ENCODE peak calls at places on chromosomes 1 and 21, in ten cellular contexts. S, O, M, Y, U, Q, I, A, N and Z are unnamed samples.

GRCh38 chr21:19120591-19120990 is 717.0 kb upstream of the TMPRSS15 start:
- DNase-seq in S (no peak), O (no peak), M (no peak), Y (no peak), U (no peak), Q (no peak), I (no peak), A (no peak), N (no peak), Z (no peak)

GRCh38 chr1:66266350-66266749 is 267.6 kb upstream of the SGIP1 start:
- DNase-seq in S (no peak), O (no peak), M (peak), Y (no peak), U (no peak), Q (no peak), I (no peak), A (no peak), N (no peak), Z (no peak)

GRCh38 chr1:223007250-223007649 is 135.8 kb downstream of the TLR5 start:
- DNase-seq in S (no peak), O (no peak), M (no peak), Y (peak), U (no peak), Q (no peak), I (peak), A (no peak), N (no peak), Z (no peak)

GRCh38 chr1:167661527-167662436 is 31.8 kb downstream of the RCSD1 start:
- DNase-seq in S (no peak), O (no peak), M (no peak), Y (no peak), U (no peak), Q (peak), I (peak), A (no peak), N (peak), Z (no peak)

GRCh38 chr1:14543191-14543849 is 55.2 kb upstream of the KAZN start:
- DNase-seq in S (no peak), O (no peak), M (no peak), Y (no peak), U (no peak), Q (peak), I (no peak), A (no peak), N (no peak), Z (no peak)

GRCh38 chr1:218779341-218779831 is 394.3 kb upstream of the LYPLAL1 start:
- DNase-seq in S (no peak), O (no peak), M (no peak), Y (no peak), U (no peak), Q (no peak), I (no peak), A (no peak), N (no peak), Z (no peak)

GRCh38 chr1:32898958-32899357 is 2.2 kb downstream of the TMEM54 start:
- DNase-seq in S (no peak), O (no peak), M (no peak), Y (no peak), U (no peak), Q (no peak), I (no peak), A (peak), N (no peak), Z (no peak)

GRCh38 chr1:18531503-18531845 is 50.7 kb downstream of the KLHDC7A start:
- DNase-seq in S (no peak), O (no peak), M (no peak), Y (no peak), U (no peak), Q (no peak), I (no peak), A (no peak), N (no peak), Z (no peak)

GRCh38 chr1:209741198-209741597 is 14.7 kb upstream of the TRAF3IP3 start:
- DNase-seq in S (no peak), O (no peak), M (no peak), Y (no peak), U (no peak), Q (no peak), I (no peak), A (no peak), N (no peak), Z (no peak)

GRCh38 chr1:160189649-160190625 is at the start of gene CASQ1:
- DNase-seq in S (no peak), O (no peak), M (no peak), Y (no peak), U (no peak), Q (no peak), I (no peak), A (peak), N (no peak), Z (no peak)

GRCh38 chr1:169085911-169086310 is 20.6 kb upstream of the ATP1B1 start:
- DNase-seq in S (no peak), O (no peak), M (no peak), Y (no peak), U (no peak), Q (no peak), I (no peak), A (no peak), N (no peak), Z (no peak)

GRCh38 chr1:214331827-214332423 is 51.0 kb downstream of the SMYD2 start:
- DNase-seq in S (peak), O (peak), M (peak), Y (peak), U (no peak), Q (peak), I (peak), A (no peak), N (no peak), Z (no peak)

GRCh38 chr21:42161957-42162681 is 56.8 kb upstream of the ABCG1 start:
- DNase-seq in S (peak), O (no peak), M (no peak), Y (no peak), U (no peak), Q (no peak), I (no peak), A (no peak), N (no peak), Z (no peak)

GRCh38 chr1:978069-978834 is 3.6 kb downstream of the PERM1 start:
- DNase-seq in S (no peak), O (no peak), M (no peak), Y (no peak), U (no peak), Q (no peak), I (no peak), A (peak), N (no peak), Z (no peak)

GRCh38 chr1:209513226-209513625 is 70.3 kb upstream of the CAMK1G start:
- DNase-seq in S (no peak), O (no peak), M (peak), Y (no peak), U (no peak), Q (peak), I (peak), A (no peak), N (no peak), Z (no peak)

GRCh38 chr1:67479146-67479891 is 49.1 kb upstream of the SERBP1 start:
- DNase-seq in S (no peak), O (no peak), M (no peak), Y (peak), U (no peak), Q (no peak), I (no peak), A (peak), N (no peak), Z (no peak)

DNA sequence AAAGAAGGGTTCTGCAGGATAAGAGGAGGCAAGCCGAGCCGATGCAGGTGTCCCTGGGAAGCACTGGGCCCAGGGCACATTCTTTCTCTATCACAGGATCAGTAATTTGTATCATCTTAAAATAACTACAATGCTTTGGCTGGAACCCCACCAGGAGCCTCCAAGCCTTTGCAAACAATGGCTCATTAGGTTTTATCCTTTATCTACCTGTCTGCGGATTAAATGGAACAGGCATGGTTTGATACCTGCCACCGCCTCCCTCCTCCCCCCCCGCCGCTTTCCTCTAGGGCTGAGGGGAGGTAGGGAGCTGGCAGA is 571.9 kb downstream of the AJAP1 start:
- DNase-seq in S (no peak), O (no peak), M (no peak), Y (no peak), U (no peak), Q (no peak), I (no peak), A (no peak), N (no peak), Z (no peak)
- H3K27ac ChIP-seq in S (no peak), O (no peak), M (no peak), Y (no peak), U (no peak), Q (no peak), I (no peak), A (no peak), N (no peak), Z (no peak)

GRCh38 chr1:151197863-151198253 is 494 bp upstream of the PIP5K1A start:
- DNase-seq in S (no peak), O (no peak), M (no peak), Y (peak), U (peak), Q (no peak), I (no peak), A (no peak), N (no peak), Z (no peak)

GRCh38 chr1:151196292-151196800 is 2.0 kb upstream of the PIP5K1A start:
- DNase-seq in S (peak), O (peak), M (peak), Y (peak), U (peak), Q (peak), I (peak), A (peak), N (peak), Z (no peak)

GRCh38 chr1:151199860-151200581 is 1.7 kb downstream of the PIP5K1A start:
- DNase-seq in S (no peak), O (no peak), M (no peak), Y (peak), U (no peak), Q (peak), I (peak), A (no peak), N (peak), Z (no peak)

GRCh38 chr1:151193856-151194255 is 3.9 kb upstream of the VPS72 start:
- DNase-seq in S (no peak), O (no peak), M (no peak), Y (no peak), U (no peak), Q (no peak), I (no peak), A (no peak), N (no peak), Z (no peak)

DNA sequence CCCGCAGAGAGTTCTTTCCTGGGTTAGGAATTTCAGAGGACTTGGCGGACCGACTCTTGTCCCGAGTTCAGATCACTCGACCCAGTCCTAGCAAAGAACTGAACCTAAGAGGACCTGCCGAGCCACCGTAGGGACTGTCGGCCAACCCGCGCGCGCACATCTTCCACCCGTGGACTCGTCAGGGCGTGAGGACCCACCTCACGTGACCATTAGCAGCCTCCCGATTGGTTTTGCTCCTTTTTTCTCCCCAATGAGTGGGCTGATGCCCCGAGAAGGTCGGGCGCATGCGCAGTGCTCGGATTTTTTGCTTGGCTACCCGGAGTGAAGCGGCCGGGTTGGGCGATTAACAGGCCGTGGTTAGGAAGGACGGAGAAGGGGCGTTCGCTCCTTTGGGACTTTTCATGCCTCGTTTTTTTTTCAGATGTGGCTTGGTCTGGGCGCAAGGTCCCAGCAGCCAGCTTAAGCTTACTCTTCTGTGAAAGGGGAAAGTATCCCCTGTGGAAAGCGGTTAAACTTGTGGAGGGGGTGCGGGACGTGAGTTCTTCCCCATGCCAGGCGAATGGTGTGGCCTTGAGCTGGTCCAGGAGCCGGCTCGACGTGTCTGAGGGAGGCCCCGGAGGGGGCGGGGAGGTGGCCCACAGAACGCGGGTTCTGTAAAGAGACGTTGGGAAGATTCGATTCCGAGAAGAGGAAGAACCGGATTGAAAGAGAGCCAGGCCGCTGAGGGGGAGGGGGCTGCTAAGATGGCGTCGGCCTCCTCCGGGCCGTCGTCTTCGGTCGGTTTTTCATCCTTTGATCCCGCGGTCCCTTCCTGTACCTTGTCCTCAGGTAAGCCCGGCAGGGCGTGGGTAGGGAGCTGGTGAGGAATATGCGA is at the start of gene PIP5K1A:
- DNase-seq in S (peak), O (peak), M (peak), Y (peak), U (peak), Q (peak), I (peak), A (peak), N (peak), Z (peak)
- H3K27ac ChIP-seq in S (peak), O (peak), M (peak), Y (peak), U (peak), Q (peak), I (peak), A (peak), N (peak), Z (peak)

GRCh38 chr1:201758508-201759050 is 70.4 kb upstream of the IPO9 start:
- DNase-seq in S (no peak), O (no peak), M (no peak), Y (no peak), U (no peak), Q (peak), I (no peak), A (no peak), N (no peak), Z (no peak)

GRCh38 chr1:201759194-201759814 is 69.7 kb upstream of the IPO9 start:
- DNase-seq in S (no peak), O (no peak), M (no peak), Y (no peak), U (no peak), Q (no peak), I (peak), A (no peak), N (no peak), Z (no peak)

GRCh38 chr1:201754353-201754752 is 74.6 kb upstream of the IPO9 start:
- DNase-seq in S (no peak), O (no peak), M (no peak), Y (no peak), U (no peak), Q (no peak), I (no peak), A (no peak), N (no peak), Z (no peak)

GRCh38 chr1:201755200-201755599 is 73.8 kb upstream of the IPO9 start:
- DNase-seq in S (no peak), O (no peak), M (no peak), Y (no peak), U (no peak), Q (no peak), I (no peak), A (no peak), N (no peak), Z (no peak)

DNA sequence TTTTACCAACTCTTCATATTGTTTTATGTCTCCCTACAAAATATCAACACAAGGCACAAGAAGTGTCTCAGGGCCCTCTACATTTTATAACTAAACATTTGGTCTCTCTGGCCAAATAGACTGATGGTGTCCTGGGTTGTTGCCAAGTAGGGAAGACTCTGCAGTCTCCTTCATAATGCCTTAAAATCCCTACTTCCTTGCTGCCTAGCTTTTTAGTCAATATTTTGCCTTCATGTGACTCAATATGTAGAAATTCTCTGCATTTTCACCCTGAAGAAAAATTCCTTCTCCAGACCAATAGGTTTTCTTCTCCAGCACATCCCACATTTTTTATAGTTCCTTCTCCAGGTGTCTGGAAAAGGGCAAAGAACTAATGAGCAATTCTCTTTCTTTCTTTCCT is 72.5 kb upstream of the IPO9 start:
- DNase-seq in S (no peak), O (no peak), M (no peak), Y (no peak), U (no peak), Q (peak), I (peak), A (no peak), N (no peak), Z (no peak)
- H3K27ac ChIP-seq in S (no peak), O (no peak), M (no peak), Y (no peak), U (peak), Q (no peak), I (peak), A (peak), N (no peak), Z (no peak)

GRCh38 chr21:15441060-15441493 is 288.7 kb upstream of the USP25 start:
- DNase-seq in S (no peak), O (no peak), M (no peak), Y (no peak), U (no peak), Q (no peak), I (no peak), A (no peak), N (no peak), Z (no peak)

GRCh38 chr21:15443740-15444117 is 286.1 kb upstream of the USP25 start:
- DNase-seq in S (no peak), O (no peak), M (no peak), Y (no peak), U (no peak), Q (no peak), I (no peak), A (no peak), N (no peak), Z (no peak)

GRCh38 chr21:15444118-15444960 is 285.4 kb upstream of the USP25 start:
- DNase-seq in S (no peak), O (no peak), M (no peak), Y (no peak), U (no peak), Q (no peak), I (no peak), A (no peak), N (no peak), Z (no peak)

GRCh38 chr21:15441999-15442398 is 287.8 kb upstream of the USP25 start:
- DNase-seq in S (no peak), O (no peak), M (no peak), Y (no peak), U (no peak), Q (no peak), I (no peak), A (no peak), N (no peak), Z (no peak)

GRCh38 chr21:15442743-15443142 is 287.0 kb upstream of the USP25 start:
- DNase-seq in S (no peak), O (no peak), M (no peak), Y (no peak), U (no peak), Q (no peak), I (no peak), A (no peak), N (no peak), Z (no peak)
- H3K27ac ChIP-seq in S (no peak), O (no peak), M (no peak), Y (no peak), U (no peak), Q (no peak), I (no peak), A (no peak), N (no peak), Z (no peak)

GRCh38 chr1:6985528-6986276 is 200.4 kb downstream of the CAMTA1 start:
- DNase-seq in S (no peak), O (no peak), M (no peak), Y (no peak), U (no peak), Q (no peak), I (no peak), A (peak), N (no peak), Z (no peak)

GRCh38 chr1:6982860-6983259 is 197.6 kb downstream of the CAMTA1 start:
- DNase-seq in S (no peak), O (no peak), M (no peak), Y (no peak), U (no peak), Q (no peak), I (no peak), A (no peak), N (no peak), Z (no peak)

GRCh38 chr1:6984996-6985395 is 199.7 kb downstream of the CAMTA1 start:
- DNase-seq in S (no peak), O (no peak), M (no peak), Y (no peak), U (peak), Q (no peak), I (no peak), A (peak), N (no peak), Z (no peak)

GRCh38 chr1:6986281-6986680 is 201.0 kb downstream of the CAMTA1 start:
- DNase-seq in S (no peak), O (no peak), M (no peak), Y (no peak), U (no peak), Q (no peak), I (no peak), A (peak), N (no peak), Z (no peak)

DNA sequence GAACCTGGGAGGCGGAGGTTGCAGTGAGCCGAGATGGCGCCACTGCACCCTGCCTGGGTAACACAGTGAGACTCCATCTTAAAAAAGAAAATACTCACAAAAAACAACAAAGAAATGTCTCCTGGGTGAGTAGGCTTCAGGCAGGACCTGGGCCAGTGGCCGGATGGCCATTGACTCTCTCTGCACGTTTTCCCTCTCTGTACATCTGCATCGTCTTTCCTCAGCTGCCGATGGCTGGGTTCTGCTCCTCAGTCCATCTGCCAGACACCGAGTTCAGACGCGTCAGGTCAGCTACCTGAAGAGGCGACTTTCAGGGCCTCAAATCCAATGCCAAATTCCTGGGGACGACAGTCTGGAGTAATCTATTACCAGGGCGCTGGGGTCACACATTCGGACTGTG is 199.3 kb downstream of the CAMTA1 start:
- DNase-seq in S (no peak), O (no peak), M (no peak), Y (no peak), U (no peak), Q (no peak), I (no peak), A (peak), N (no peak), Z (no peak)
- H3K27ac ChIP-seq in S (no peak), O (no peak), M (no peak), Y (no peak), U (peak), Q (no peak), I (no peak), A (no peak), N (no peak), Z (no peak)

DNA sequence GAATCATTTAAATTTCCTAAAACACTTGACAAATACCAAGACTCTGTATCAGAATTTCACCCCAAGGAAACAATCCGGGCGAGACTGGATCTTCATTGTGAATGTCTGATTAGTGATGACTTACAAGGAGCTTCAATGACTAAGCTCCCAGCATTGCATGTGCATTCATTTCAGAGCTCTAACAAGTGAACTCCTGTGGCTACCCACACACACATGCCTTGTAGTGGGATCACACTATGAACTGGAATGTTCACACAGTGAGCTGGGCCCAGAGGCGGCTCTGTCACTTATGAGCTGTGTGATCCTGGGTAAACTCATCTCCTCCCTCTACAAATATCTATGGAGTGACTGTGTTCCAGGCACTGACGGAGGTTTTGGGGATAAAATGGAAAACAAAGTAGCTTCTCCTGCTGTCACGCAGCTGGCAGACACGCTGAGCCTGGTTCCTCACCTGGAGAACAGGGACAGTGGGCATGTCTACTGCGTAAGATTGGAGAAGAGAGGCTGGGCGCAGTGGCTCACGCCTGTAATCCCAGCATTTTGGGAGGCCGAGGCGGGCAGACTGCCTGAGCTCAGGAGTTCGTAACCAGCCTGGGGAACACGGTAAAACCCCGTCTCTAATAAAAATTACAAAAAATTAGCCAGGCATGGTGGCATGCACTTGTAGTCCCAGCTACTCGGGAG is 56.9 kb downstream of the CLSTN1 start:
- DNase-seq in S (no peak), O (no peak), M (peak), Y (peak), U (no peak), Q (peak), I (peak), A (peak), N (peak), Z (no peak)
- H3K27ac ChIP-seq in S (no peak), O (no peak), M (peak), Y (no peak), U (no peak), Q (no peak), I (peak), A (no peak), N (peak), Z (peak)

GRCh38 chr1:28064064-28064463 is 24.3 kb downstream of the EYA3 start:
- DNase-seq in S (no peak), O (no peak), M (no peak), Y (no peak), U (no peak), Q (peak), I (no peak), A (no peak), N (no peak), Z (no peak)
- H3K27ac ChIP-seq in S (no peak), O (peak), M (no peak), Y (no peak), U (no peak), Q (no peak), I (peak), A (no peak), N (no peak), Z (no peak)